ENCODE peak calls at places on chromosome 2, in nine cellular contexts. One of them, this sample, is unnamed.
A peak's percentile ranks its signal among the peaks of the same experiment; 100 is the strongest.

GRCh38 chr2:11797846-11798245 is 51.4 kb downstream of the LPIN1 start:
- DNase-seq in spleen: no peak
- DNase-seq in suprapubic skin: no peak
- DNase-seq in GM23338: no peak
- DNase-seq in breast epithelium: no peak
- DNase-seq in GM12891: no peak
- DNase-seq in upper lobe of left lung: no peak
- DNase-seq in HepG2: no peak
- DNase-seq in K562: no peak
- DNase-seq in this sample: no peak

GRCh38 chr2:69717902-69718301 is 24.0 kb upstream of the ANXA4 start:
- DNase-seq in spleen: no peak
- DNase-seq in suprapubic skin: no peak
- DNase-seq in GM23338: peak; percentile 74
- DNase-seq in breast epithelium: no peak
- DNase-seq in GM12891: no peak
- DNase-seq in upper lobe of left lung: no peak
- DNase-seq in HepG2: no peak
- DNase-seq in K562: no peak
- DNase-seq in this sample: peak; percentile 79

GRCh38 chr2:186422226-186422625 is 63.8 kb upstream of the ZC3H15 start:
- DNase-seq in spleen: no peak
- DNase-seq in suprapubic skin: no peak
- DNase-seq in GM23338: no peak
- DNase-seq in breast epithelium: no peak
- DNase-seq in GM12891: no peak
- DNase-seq in upper lobe of left lung: no peak
- DNase-seq in HepG2: no peak
- DNase-seq in K562: no peak
- DNase-seq in this sample: no peak

GRCh38 chr2:2026851-2027250 is 282.5 kb upstream of the PXDN start:
- DNase-seq in spleen: no peak
- DNase-seq in suprapubic skin: no peak
- DNase-seq in GM23338: no peak
- DNase-seq in breast epithelium: no peak
- DNase-seq in GM12891: no peak
- DNase-seq in upper lobe of left lung: peak; percentile 57
- DNase-seq in HepG2: no peak
- DNase-seq in K562: no peak
- DNase-seq in this sample: no peak

GRCh38 chr2:12119841-12120240 is 373.4 kb downstream of the LPIN1 start:
- DNase-seq in spleen: no peak
- DNase-seq in suprapubic skin: no peak
- DNase-seq in GM23338: no peak
- DNase-seq in breast epithelium: no peak
- DNase-seq in GM12891: no peak
- DNase-seq in upper lobe of left lung: no peak
- DNase-seq in HepG2: no peak
- DNase-seq in K562: no peak
- DNase-seq in this sample: no peak

GRCh38 chr2:201794261-201794660 is 12.1 kb upstream of the CDK15 start:
- DNase-seq in spleen: no peak
- DNase-seq in suprapubic skin: no peak
- DNase-seq in GM23338: no peak
- DNase-seq in breast epithelium: no peak
- DNase-seq in GM12891: no peak
- DNase-seq in upper lobe of left lung: no peak
- DNase-seq in HepG2: no peak
- DNase-seq in K562: no peak
- DNase-seq in this sample: no peak

GRCh38 chr2:1482253-1482675 is 69.0 kb downstream of the TPO start:
- DNase-seq in spleen: peak; percentile 43
- DNase-seq in suprapubic skin: no peak
- DNase-seq in GM23338: no peak
- DNase-seq in breast epithelium: no peak
- DNase-seq in GM12891: no peak
- DNase-seq in upper lobe of left lung: no peak
- DNase-seq in HepG2: no peak
- DNase-seq in K562: no peak
- DNase-seq in this sample: no peak

GRCh38 chr2:239690651-239691631 is 290.1 kb upstream of the HDAC4 start:
- DNase-seq in spleen: no peak
- DNase-seq in suprapubic skin: no peak
- DNase-seq in GM23338: no peak
- DNase-seq in breast epithelium: no peak
- DNase-seq in GM12891: no peak
- DNase-seq in upper lobe of left lung: peak; percentile 71
- DNase-seq in HepG2: no peak
- DNase-seq in K562: peak; percentile 25
- DNase-seq in this sample: no peak

GRCh38 chr2:157876771-157877108 is 610 bp upstream of the ACVR1 start:
- DNase-seq in spleen: no peak
- DNase-seq in suprapubic skin: no peak
- DNase-seq in GM23338: no peak
- DNase-seq in breast epithelium: no peak
- DNase-seq in GM12891: no peak
- DNase-seq in upper lobe of left lung: no peak
- DNase-seq in HepG2: no peak
- DNase-seq in K562: no peak
- DNase-seq in this sample: no peak

GRCh38 chr2:201665420-201666158 is 22.3 kb upstream of the TMEM237 start:
- DNase-seq in spleen: no peak
- DNase-seq in suprapubic skin: no peak
- DNase-seq in GM23338: no peak
- DNase-seq in breast epithelium: no peak
- DNase-seq in GM12891: no peak
- DNase-seq in upper lobe of left lung: no peak
- DNase-seq in HepG2: no peak
- DNase-seq in K562: no peak
- DNase-seq in this sample: no peak

GRCh38 chr2:101473581-101473910 is 1.4 kb downstream of the RFX8 start:
- DNase-seq in spleen: no peak
- DNase-seq in suprapubic skin: no peak
- DNase-seq in GM23338: no peak
- DNase-seq in breast epithelium: no peak
- DNase-seq in GM12891: no peak
- DNase-seq in upper lobe of left lung: no peak
- DNase-seq in HepG2: no peak
- DNase-seq in K562: no peak
- DNase-seq in this sample: no peak

GRCh38 chr2:79219383-79219988 is 59.9 kb upstream of the REG3A start:
- DNase-seq in spleen: no peak
- DNase-seq in suprapubic skin: no peak
- DNase-seq in GM23338: peak; percentile 88
- DNase-seq in breast epithelium: no peak
- DNase-seq in GM12891: peak; percentile 17
- DNase-seq in upper lobe of left lung: no peak
- DNase-seq in HepG2: peak; percentile 55
- DNase-seq in K562: peak; percentile 41
- DNase-seq in this sample: no peak

GRCh38 chr2:14194233-14194632 is 438.3 kb upstream of the LRATD1 start:
- DNase-seq in spleen: no peak
- DNase-seq in suprapubic skin: no peak
- DNase-seq in GM23338: no peak
- DNase-seq in breast epithelium: no peak
- DNase-seq in GM12891: no peak
- DNase-seq in upper lobe of left lung: no peak
- DNase-seq in HepG2: no peak
- DNase-seq in K562: no peak
- DNase-seq in this sample: no peak

GRCh38 chr2:173997269-173997668 is 32.1 kb upstream of the SP3 start:
- DNase-seq in spleen: peak; percentile 94
- DNase-seq in suprapubic skin: peak; percentile 93
- DNase-seq in GM23338: no peak
- DNase-seq in breast epithelium: peak; percentile 57
- DNase-seq in GM12891: peak; percentile 39
- DNase-seq in upper lobe of left lung: no peak
- DNase-seq in HepG2: no peak
- DNase-seq in K562: no peak
- DNase-seq in this sample: no peak

GRCh38 chr2:148978736-148979135 is 59.8 kb upstream of the LYPD6B start:
- DNase-seq in spleen: no peak
- DNase-seq in suprapubic skin: no peak
- DNase-seq in GM23338: no peak
- DNase-seq in breast epithelium: no peak
- DNase-seq in GM12891: no peak
- DNase-seq in upper lobe of left lung: no peak
- DNase-seq in HepG2: no peak
- DNase-seq in K562: no peak
- DNase-seq in this sample: no peak
- TF ChIP-seq POLR2AphosphoS5 in spleen: no peak
- TF ChIP-seq POLR2AphosphoS5 in suprapubic skin: no peak
- TF ChIP-seq POLR2AphosphoS5 in GM23338: no peak
- TF ChIP-seq POLR2AphosphoS5 in breast epithelium: no peak
- TF ChIP-seq POLR2AphosphoS5 in GM12891: no peak
- TF ChIP-seq POLR2AphosphoS5 in upper lobe of left lung: no peak
- TF ChIP-seq POLR2AphosphoS5 in HepG2: no peak
- TF ChIP-seq POLR2AphosphoS5 in K562: no peak
- TF ChIP-seq POLR2AphosphoS5 in this sample: no peak

GRCh38 chr2:118032169-118033013 is 18.5 kb upstream of the CCDC93 start:
- DNase-seq in spleen: no peak
- DNase-seq in suprapubic skin: no peak
- DNase-seq in GM23338: peak; percentile 73
- DNase-seq in breast epithelium: no peak
- DNase-seq in GM12891: no peak
- DNase-seq in upper lobe of left lung: no peak
- DNase-seq in HepG2: peak; percentile 44
- DNase-seq in K562: peak; percentile 30
- DNase-seq in this sample: peak; percentile 52
- TF ChIP-seq POLR2AphosphoS5 in spleen: no peak
- TF ChIP-seq POLR2AphosphoS5 in suprapubic skin: no peak
- TF ChIP-seq POLR2AphosphoS5 in GM23338: no peak
- TF ChIP-seq POLR2AphosphoS5 in breast epithelium: no peak
- TF ChIP-seq POLR2AphosphoS5 in GM12891: no peak
- TF ChIP-seq POLR2AphosphoS5 in upper lobe of left lung: no peak
- TF ChIP-seq POLR2AphosphoS5 in HepG2: no peak
- TF ChIP-seq POLR2AphosphoS5 in K562: no peak
- TF ChIP-seq POLR2AphosphoS5 in this sample: no peak

GRCh38 chr2:121254748-121255147 is 30.3 kb downstream of the TFCP2L1 start:
- DNase-seq in spleen: no peak
- DNase-seq in suprapubic skin: peak; percentile 29
- DNase-seq in GM23338: no peak
- DNase-seq in breast epithelium: no peak
- DNase-seq in GM12891: no peak
- DNase-seq in upper lobe of left lung: no peak
- DNase-seq in HepG2: no peak
- DNase-seq in K562: no peak
- DNase-seq in this sample: no peak

GRCh38 chr2:121256720-121257475 is 28.1 kb downstream of the TFCP2L1 start:
- DNase-seq in spleen: peak; percentile 39
- DNase-seq in suprapubic skin: peak; percentile 60
- DNase-seq in GM23338: no peak
- DNase-seq in breast epithelium: no peak
- DNase-seq in GM12891: no peak
- DNase-seq in upper lobe of left lung: no peak
- DNase-seq in HepG2: no peak
- DNase-seq in K562: no peak
- DNase-seq in this sample: no peak

GRCh38 chr2:121253674-121254240 is 31.2 kb downstream of the TFCP2L1 start:
- DNase-seq in spleen: peak; percentile 55
- DNase-seq in suprapubic skin: peak; percentile 36
- DNase-seq in GM23338: no peak
- DNase-seq in breast epithelium: no peak
- DNase-seq in GM12891: no peak
- DNase-seq in upper lobe of left lung: no peak
- DNase-seq in HepG2: no peak
- DNase-seq in K562: no peak
- DNase-seq in this sample: no peak

GRCh38 chr2:121257476-121257831 is 27.5 kb downstream of the TFCP2L1 start:
- DNase-seq in spleen: no peak
- DNase-seq in suprapubic skin: no peak
- DNase-seq in GM23338: no peak
- DNase-seq in breast epithelium: no peak
- DNase-seq in GM12891: no peak
- DNase-seq in upper lobe of left lung: no peak
- DNase-seq in HepG2: no peak
- DNase-seq in K562: no peak
- DNase-seq in this sample: no peak

DNA sequence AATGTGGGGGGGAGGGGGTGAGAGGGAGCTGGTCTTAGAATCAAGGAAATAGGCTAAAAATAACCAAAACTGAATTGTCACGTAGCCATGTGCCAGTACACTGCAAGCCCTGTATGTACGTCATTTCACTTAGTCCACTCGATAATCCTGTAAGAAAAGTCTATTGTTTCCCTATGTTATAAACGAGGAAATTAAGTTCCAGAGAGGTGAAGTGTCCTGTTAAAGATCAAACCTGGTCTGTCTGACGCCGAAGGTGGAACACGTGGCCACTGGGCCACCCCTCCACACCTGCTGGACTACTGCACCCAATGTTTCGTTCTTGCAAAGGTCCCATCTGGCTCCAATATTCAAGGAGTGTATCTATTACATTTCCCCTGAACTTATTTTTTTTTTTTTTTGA is 29.6 kb downstream of the TFCP2L1 start:
- DNase-seq in spleen: peak; percentile 24
- DNase-seq in suprapubic skin: peak; percentile 5
- DNase-seq in GM23338: no peak
- DNase-seq in breast epithelium: no peak
- DNase-seq in GM12891: no peak
- DNase-seq in upper lobe of left lung: no peak
- DNase-seq in HepG2: no peak
- DNase-seq in K562: no peak
- DNase-seq in this sample: no peak
- TF ChIP-seq POLR2AphosphoS5 in spleen: no peak
- TF ChIP-seq POLR2AphosphoS5 in suprapubic skin: no peak
- TF ChIP-seq POLR2AphosphoS5 in GM23338: no peak
- TF ChIP-seq POLR2AphosphoS5 in breast epithelium: no peak
- TF ChIP-seq POLR2AphosphoS5 in GM12891: no peak
- TF ChIP-seq POLR2AphosphoS5 in upper lobe of left lung: no peak
- TF ChIP-seq POLR2AphosphoS5 in HepG2: no peak
- TF ChIP-seq POLR2AphosphoS5 in K562: no peak
- TF ChIP-seq POLR2AphosphoS5 in this sample: no peak

DNA sequence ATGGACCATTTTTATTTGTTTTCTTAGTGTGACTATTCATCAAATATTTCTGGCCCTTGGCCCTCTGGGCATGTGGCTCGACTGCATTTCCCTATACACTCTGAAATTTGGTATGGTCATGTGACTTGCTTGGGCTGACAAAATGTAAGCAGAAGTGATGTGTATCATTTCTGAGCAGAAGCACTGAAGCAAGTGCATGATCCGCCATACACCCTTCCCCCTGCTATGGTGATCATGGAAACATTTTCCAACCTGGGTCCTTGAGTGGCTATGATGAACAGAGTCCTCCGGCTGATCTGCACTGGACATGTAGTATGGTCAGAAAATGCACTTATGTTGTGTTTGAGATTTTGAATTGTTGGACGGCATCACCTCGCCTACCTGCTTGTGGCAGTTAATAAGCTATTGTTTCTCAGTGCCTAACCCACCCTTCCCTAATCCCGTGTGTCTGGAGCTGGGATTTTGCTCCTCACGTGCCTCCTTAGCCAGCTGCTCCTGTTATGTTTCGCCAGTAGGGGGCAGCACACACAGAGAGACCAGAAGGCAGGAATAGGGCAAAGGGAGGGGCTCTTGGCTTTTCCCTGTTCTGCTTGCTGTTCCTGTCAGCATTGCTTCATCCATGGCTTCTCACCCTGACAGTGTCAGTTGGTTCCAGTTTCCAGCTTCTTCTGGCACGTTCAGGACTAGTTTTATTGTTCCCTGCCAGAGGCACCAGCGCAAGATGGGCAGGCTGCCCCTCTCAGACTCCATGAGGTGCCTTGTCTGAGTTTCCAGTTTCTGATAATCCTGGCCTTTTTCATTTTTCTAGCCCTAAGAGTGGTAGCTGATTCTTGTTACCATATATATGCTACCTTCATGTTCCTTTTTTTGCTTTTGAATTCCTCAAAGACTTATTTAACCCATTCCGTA is 207.4 kb downstream of the ARL6IP6 start:
- DNase-seq in spleen: peak; percentile 73
- DNase-seq in suprapubic skin: peak; percentile 70
- DNase-seq in GM23338: peak; percentile 92
- DNase-seq in breast epithelium: no peak
- DNase-seq in GM12891: peak; percentile 25
- DNase-seq in upper lobe of left lung: no peak
- DNase-seq in HepG2: peak; percentile 74
- DNase-seq in K562: peak; percentile 25
- DNase-seq in this sample: peak; percentile 49
- TF ChIP-seq POLR2AphosphoS5 in spleen: no peak
- TF ChIP-seq POLR2AphosphoS5 in suprapubic skin: no peak
- TF ChIP-seq POLR2AphosphoS5 in GM23338: no peak
- TF ChIP-seq POLR2AphosphoS5 in breast epithelium: no peak
- TF ChIP-seq POLR2AphosphoS5 in GM12891: no peak
- TF ChIP-seq POLR2AphosphoS5 in upper lobe of left lung: no peak
- TF ChIP-seq POLR2AphosphoS5 in HepG2: no peak
- TF ChIP-seq POLR2AphosphoS5 in K562: no peak
- TF ChIP-seq POLR2AphosphoS5 in this sample: no peak